ENCODE peak calls at places on chromosome 11, in four cellular contexts. Z is uterus; A is stimulated activated CD4-positive, alpha-beta T cell treated with anti-CD3 and anti-CD28 coated beads, Interleukin-1b, Interleukin-23, amount 100 ng/mL, for 24 hours; K is HCEC 1CT. C is an unnamed sample.

GRCh38 chr11:76668362-76669155 is 2.0 kb downstream of the LRRC32 start:
- DNase-seq in K (no peak), A (no peak), Z (peak), C (no peak)

GRCh38 chr11:2869561-2870427 is 15.8 kb downstream of the CDKN1C start:
- DNase-seq in Z (no peak), K (no peak), A (no peak), C (no peak)

GRCh38 chr11:102085864-102086551 is 24.2 kb upstream of the YAP1 start:
- DNase-seq in K (no peak), A (no peak), Z (no peak), C (peak)

GRCh38 chr11:126589492-126589803 is 234.0 kb downstream of the ST3GAL4 start:
- DNase-seq in K (no peak), A (no peak), Z (no peak), C (peak)

GRCh38 chr11:64089915-64090810 is 54.4 kb downstream of the FLRT1 start:
- DNase-seq in K (no peak), Z (no peak), A (no peak), C (no peak)

GRCh38 chr11:66858186-66858938 is 1.5 kb downstream of the LRFN4 start:
- DNase-seq in K (no peak), Z (no peak), A (no peak), C (no peak)

GRCh38 chr11:76252625-76253024 is 46.3 kb upstream of the WNT11 start:
- DNase-seq in A (no peak), Z (no peak), K (no peak), C (no peak)

GRCh38 chr11:105219269-105219668 is 79.7 kb upstream of the CARD18 start:
- DNase-seq in K (no peak), Z (no peak), A (no peak), C (no peak)

GRCh38 chr11:7967826-7968225 is 2.6 kb upstream of the NLRP10 start:
- DNase-seq in A (no peak), Z (no peak), K (peak), C (peak)

GRCh38 chr11:99015634-99016454 is 4.9 kb upstream of the CNTN5 start:
- DNase-seq in Z (no peak), K (peak), A (no peak), C (peak)

GRCh38 chr11:106447631-106448191 is 370.2 kb downstream of the AASDHPPT start:
- DNase-seq in A (no peak), K (no peak), Z (no peak), C (no peak)

GRCh38 chr11:63445720-63446119 is 45.2 kb downstream of the PLAAT5 start:
- DNase-seq in A (no peak), K (peak), Z (no peak), C (peak)

GRCh38 chr11:72607496-72607895 is 66.7 kb downstream of the PDE2A start:
- DNase-seq in Z (no peak), K (no peak), A (no peak), C (no peak)

GRCh38 chr11:94876645-94877445 is 96.5 kb downstream of the CWC15 start:
- DNase-seq in Z (peak), A (peak), K (peak), C (peak)

GRCh38 chr11:130403967-130404366 is 24.4 kb downstream of the ADAMTS8 start:
- DNase-seq in K (no peak), Z (no peak), A (no peak), C (no peak)

GRCh38 chr11:45457649-45458048 is 171.5 kb upstream of the SYT13 start:
- DNase-seq in A (no peak), K (peak), Z (no peak), C (peak)

GRCh38 chr11:131195801-131196517 is 174.5 kb upstream of the NTM start:
- DNase-seq in Z (peak), K (peak), A (no peak), C (peak)

GRCh38 chr11:131824766-131825165 is 454.4 kb downstream of the NTM start:
- DNase-seq in Z (no peak), A (no peak), K (peak), C (no peak)

GRCh38 chr11:26632691-26633159 is 60.7 kb upstream of the MUC15 start:
- DNase-seq in Z (no peak), K (no peak), A (no peak), C (no peak)

GRCh38 chr11:2704356-2704755 is 4.6 kb upstream of the KCNQ1OT1 start:
- DNase-seq in A (no peak), Z (no peak), K (no peak), C (no peak)

GRCh38 chr11:11568651-11569229 is 53.1 kb downstream of the GALNT18 start:
- DNase-seq in K (no peak), A (no peak), Z (no peak), C (no peak)

GRCh38 chr11:126497581-126498109 is 142.2 kb downstream of the ST3GAL4 start:
- DNase-seq in K (no peak), A (no peak), Z (no peak), C (no peak)

GRCh38 chr11:102523887-102524286 is 6.7 kb downstream of the MMP7 start:
- DNase-seq in Z (no peak), A (no peak), K (no peak), C (no peak)

GRCh38 chr11:16000065-16000464 is 356.3 kb downstream of the SOX6 start:
- DNase-seq in K (peak), Z (no peak), A (no peak), C (peak)

GRCh38 chr11:119999220-119999619 is 138.7 kb downstream of the TRIM29 start:
- DNase-seq in Z (no peak), K (no peak), A (no peak), C (no peak)

GRCh38 chr11:46386674-46387073 is 4.9 kb downstream of the CHRM4 start:
- DNase-seq in A (no peak), K (peak), Z (no peak), C (no peak)

GRCh38 chr11:130732476-130732875 is 183.8 kb downstream of the SNX19 start:
- DNase-seq in K (no peak), A (no peak), Z (no peak), C (no peak)

GRCh38 chr11:2366733-2367132 is 10.4 kb upstream of the CD81 start:
- DNase-seq in K (no peak), A (no peak), Z (no peak), C (no peak)

GRCh38 chr11:35158371-35159081 is 19.6 kb downstream of the CD44 start:
- DNase-seq in Z (peak), K (no peak), A (no peak), C (peak)

GRCh38 chr11:121109916-121110656 is 9.0 kb downstream of the TECTA start:
- DNase-seq in A (no peak), Z (no peak), K (no peak), C (no peak)

GRCh38 chr11:64571410-64572091 is 19.5 kb upstream of the SLC22A12 start:
- DNase-seq in Z (no peak), A (no peak), K (no peak), C (no peak)

GRCh38 chr11:10305262-10305963 is 540 bp downstream of the ADM start:
- DNase-seq in Z (peak), A (no peak), K (no peak), C (peak)

C was measured in fibroblast of lung.